ENCODE peak calls at places on chromosomes 2 and 18, in five cellular contexts. K is stimulated activated CD4-positive, alpha-beta T cell treated with anti-CD3 and anti-CD28 coated beads, Interleukin-12 subunit alpha, Interleukin-12 subunit beta, amount 100 ng/mL, for 48 hours; O is MV-4-11; E is activated CD8-positive, alpha-beta memory T cell treated with anti-CD3 and anti-CD28 coated beads, Interleukin-2, amount 10 ng/mL, durations not matched to agents 7 days and 5 days; N is NCI-H1930. X is an unnamed sample.
A peak's percentile ranks its signal among the peaks of the same experiment; 100 is the strongest.

GRCh38 chr18:34493566-34494358 is 216.3 kb upstream of the DTNA start:
- DNase-seq in K (no peak), O (no peak), E (no peak), N (peak; percentile 56), X (no peak)

GRCh38 chr2:30217644-30218361 is 13.5 kb upstream of the LBH start:
- DNase-seq in K (no peak), O (peak; percentile 64), E (no peak), N (no peak), X (no peak)

GRCh38 chr2:238370482-238371372 is 50.4 kb downstream of the TRAF3IP1 start:
- DNase-seq in K (peak; percentile 42), O (peak; percentile 76), E (peak; percentile 67), N (no peak), X (peak; percentile 71)

GRCh38 chr18:22912149-22912548 is 21.0 kb upstream of the RBBP8 start:
- DNase-seq in K (no peak), O (no peak), E (no peak), N (no peak), X (no peak)

GRCh38 chr2:184004945-184005672 is 593.2 kb upstream of the ZNF804A start:
- DNase-seq in K (no peak), O (no peak), E (no peak), N (no peak), X (no peak)

GRCh38 chr2:109230980-109231420 is 102.0 kb downstream of the SH3RF3 start:
- DNase-seq in K (no peak), O (no peak), E (no peak), N (no peak), X (no peak)

GRCh38 chr2:83587309-83587708 is 871.8 kb downstream of the SUCLG1 start:
- DNase-seq in K (no peak), O (no peak), E (no peak), N (peak; percentile 10), X (no peak)

GRCh38 chr2:31675485-31675901 is 94.8 kb upstream of the SRD5A2 start:
- DNase-seq in K (no peak), O (no peak), E (no peak), N (no peak), X (no peak)

GRCh38 chr2:216490061-216490460 is 8.6 kb upstream of the RPL37A start:
- DNase-seq in K (no peak), O (peak; percentile 78), E (no peak), N (no peak), X (peak; percentile 47)

GRCh38 chr2:98444436-98445166 is at the start of gene INPP4A:
- DNase-seq in K (no peak), O (peak; percentile 36), E (peak; percentile 82), N (peak; percentile 84), X (peak; percentile 46)

GRCh38 chr2:151217343-151217742 is 44.3 kb downstream of the RBM43 start:
- DNase-seq in K (no peak), O (no peak), E (no peak), N (no peak), X (no peak)

GRCh38 chr2:233061591-233062446 is 1.7 kb downstream of the INPP5D start:
- DNase-seq in K (no peak), O (peak; percentile 47), E (peak; percentile 71), N (no peak), X (no peak)

GRCh38 chr2:16559263-16559662 is 106.4 kb downstream of the CYRIA start:
- DNase-seq in K (no peak), O (no peak), E (no peak), N (no peak), X (no peak)

GRCh38 chr2:88199912-88200682 is 30.0 kb downstream of the THNSL2 start:
- DNase-seq in K (no peak), O (no peak), E (no peak), N (no peak), X (no peak)

GRCh38 chr2:129255610-129256313 is 723.7 kb upstream of the RAB6C start:
- DNase-seq in K (no peak), O (no peak), E (no peak), N (no peak), X (no peak)

GRCh38 chr2:121721926-121722325 is 14.7 kb downstream of the NIFK start:
- DNase-seq in K (no peak), O (peak; percentile 39), E (no peak), N (no peak), X (peak; percentile 55)

GRCh38 chr2:36680012-36680411 is 16.5 kb upstream of the VIT start:
- DNase-seq in K (no peak), O (no peak), E (no peak), N (no peak), X (no peak)

GRCh38 chr2:15918761-15919356 is 21.5 kb upstream of the MYCN start:
- DNase-seq in K (no peak), O (no peak), E (no peak), N (no peak), X (no peak)

GRCh38 chr2:178819992-178820391 is 12.8 kb upstream of the TTN start:
- DNase-seq in K (no peak), O (no peak), E (peak; percentile 47), N (no peak), X (no peak)